ENCODE peak calls at places on chromosomes 4 and X, in ten cellular contexts. S is heart right ventricle, Z is GM13977, G is nephron progenitor cell, B is WTC11, D is choroid plexus epithelial cell, R is GM10248, N is cardiac fibroblast, I is SK-N-SH, V is neural crest cell. U is an unnamed sample.

GRCh38 chr4:53987761-53988171 is 76.6 kb downstream of the CHIC2 start:
- DNase-seq in S (no peak), Z (no peak), G (no peak), B (no peak), D (peak), R (no peak), N (peak), I (no peak), V (no peak), U (peak)

GRCh38 chr4:118112117-118112516 is 77.8 kb downstream of the NDST3 start:
- DNase-seq in S (no peak), Z (no peak), G (no peak), B (no peak), D (no peak), R (no peak), N (no peak), I (no peak), V (no peak), U (no peak)

GRCh38 chr4:89610236-89610635 is 226.7 kb downstream of the SNCA start:
- DNase-seq in S (no peak), Z (no peak), G (no peak), B (no peak), D (no peak), R (no peak), N (no peak), I (no peak), V (no peak), U (no peak)

GRCh38 chr4:85478576-85478975 is 3.6 kb downstream of the ARHGAP24 start:
- DNase-seq in S (no peak), Z (no peak), G (no peak), B (no peak), D (peak), R (no peak), N (peak), I (no peak), V (no peak), U (no peak)

GRCh38 chrX:152886716-152887115 is 11.2 kb upstream of the ZNF185 start:
- DNase-seq in S (no peak), Z (no peak), G (no peak), B (no peak), D (no peak), R (no peak), N (no peak), I (no peak), V (no peak), U (no peak)

GRCh38 chrX:78650906-78651437 is 8.2 kb downstream of the RTL3 start:
- DNase-seq in S (no peak), Z (peak), G (no peak), B (no peak), D (peak), R (no peak), N (peak), I (no peak), V (no peak), U (peak)

GRCh38 chr4:169314906-169315305 is 44.1 kb upstream of the SH3RF1 start:
- DNase-seq in S (peak), Z (no peak), G (no peak), B (no peak), D (peak), R (no peak), N (peak), I (peak), V (no peak), U (peak)

GRCh38 chrX:20437678-20438077 is 171.0 kb upstream of the RPS6KA3 start:
- DNase-seq in S (no peak), Z (no peak), G (no peak), B (no peak), D (peak), R (no peak), N (no peak), I (no peak), V (no peak), U (no peak)

GRCh38 chr4:98601719-98602118 is 56.7 kb downstream of the TSPAN5 start:
- DNase-seq in S (no peak), Z (no peak), G (no peak), B (no peak), D (peak), R (no peak), N (peak), I (no peak), V (no peak), U (peak)

GRCh38 chrX:44290718-44291117 is 52.8 kb downstream of the EFHC2 start:
- DNase-seq in S (no peak), Z (no peak), G (no peak), B (no peak), D (no peak), R (no peak), N (no peak), I (no peak), V (no peak), U (no peak)

GRCh38 chrX:264634-265455 is 16.3 kb upstream of the PLCXD1 start:
- DNase-seq in S (no peak), Z (no peak), G (no peak), B (peak), D (peak), R (no peak), N (peak), I (no peak), V (no peak), U (no peak)

GRCh38 chr4:70688795-70689231 is 481 bp downstream of the UTP3 start:
- DNase-seq in S (no peak), Z (no peak), G (peak), B (no peak), D (no peak), R (no peak), N (no peak), I (peak), V (no peak), U (no peak)

GRCh38 chrX:40065291-40066046 is 32.3 kb downstream of the BCOR start:
- DNase-seq in S (no peak), Z (no peak), G (no peak), B (no peak), D (no peak), R (no peak), N (no peak), I (no peak), V (no peak), U (no peak)

GRCh38 chrX:9670136-9670905 is 95.3 kb downstream of the GPR143 start:
- DNase-seq in S (no peak), Z (no peak), G (no peak), B (no peak), D (peak), R (no peak), N (peak), I (no peak), V (no peak), U (no peak)

GRCh38 chrX:10636337-10636736 is 16.0 kb upstream of the MID1 start:
- DNase-seq in S (no peak), Z (no peak), G (no peak), B (peak), D (peak), R (no peak), N (peak), I (peak), V (no peak), U (peak)

GRCh38 chr4:665381-665750 is 8.7 kb downstream of the ATP5ME start:
- DNase-seq in S (no peak), Z (no peak), G (no peak), B (no peak), D (no peak), R (no peak), N (no peak), I (no peak), V (no peak), U (no peak)

GRCh38 chr4:73721901-73722300 is 18.5 kb upstream of the CXCL8 start:
- DNase-seq in S (no peak), Z (no peak), G (no peak), B (no peak), D (peak), R (no peak), N (peak), I (no peak), V (no peak), U (peak)

GRCh38 chrX:134239016-134239415 is 2.0 kb downstream of the CCDC160 start:
- DNase-seq in S (no peak), Z (no peak), G (no peak), B (no peak), D (no peak), R (no peak), N (no peak), I (no peak), V (no peak), U (peak)

GRCh38 chr4:121138014-121138413 is 26.1 kb downstream of the TNIP3 start:
- DNase-seq in S (no peak), Z (no peak), G (no peak), B (no peak), D (no peak), R (no peak), N (no peak), I (no peak), V (no peak), U (no peak)

DNA sequence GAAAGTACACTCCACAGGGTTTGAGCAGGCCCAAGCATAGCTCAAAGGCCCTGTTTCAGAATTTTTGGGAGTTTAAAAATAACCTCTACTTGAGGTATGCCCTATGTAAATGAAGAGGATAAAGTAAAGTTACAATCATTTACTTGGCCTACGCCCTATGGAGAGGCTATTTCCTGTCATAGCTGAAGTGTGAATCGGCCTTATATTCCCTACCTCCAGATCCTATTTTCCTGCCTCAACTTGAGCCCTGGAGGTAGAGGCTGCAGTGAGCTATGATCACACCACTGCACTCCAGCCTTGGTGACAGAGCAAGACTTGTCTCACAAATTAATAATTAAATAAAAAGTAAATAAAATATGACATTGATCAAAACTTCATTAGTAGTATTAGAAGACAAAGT is 11.5 kb upstream of the TXLNG start:
- DNase-seq in S (no peak), Z (no peak), G (no peak), B (no peak), D (no peak), R (no peak), N (no peak), I (no peak), V (no peak), U (no peak)
- TF ChIP-seq CTCF in S (no peak), Z (no peak), G (no peak), B (no peak), D (no peak), R (no peak), N (no peak), I (no peak), V (no peak), U (no peak)

GRCh38 chr4:134807231-134807745 is 605.7 kb upstream of the PABPC4L start:
- DNase-seq in S (no peak), Z (no peak), G (no peak), B (no peak), D (peak), R (no peak), N (no peak), I (no peak), V (no peak), U (no peak)
- TF ChIP-seq CTCF in S (no peak), Z (no peak), G (no peak), B (no peak), D (no peak), R (no peak), N (no peak), I (no peak), V (no peak), U (no peak)

DNA sequence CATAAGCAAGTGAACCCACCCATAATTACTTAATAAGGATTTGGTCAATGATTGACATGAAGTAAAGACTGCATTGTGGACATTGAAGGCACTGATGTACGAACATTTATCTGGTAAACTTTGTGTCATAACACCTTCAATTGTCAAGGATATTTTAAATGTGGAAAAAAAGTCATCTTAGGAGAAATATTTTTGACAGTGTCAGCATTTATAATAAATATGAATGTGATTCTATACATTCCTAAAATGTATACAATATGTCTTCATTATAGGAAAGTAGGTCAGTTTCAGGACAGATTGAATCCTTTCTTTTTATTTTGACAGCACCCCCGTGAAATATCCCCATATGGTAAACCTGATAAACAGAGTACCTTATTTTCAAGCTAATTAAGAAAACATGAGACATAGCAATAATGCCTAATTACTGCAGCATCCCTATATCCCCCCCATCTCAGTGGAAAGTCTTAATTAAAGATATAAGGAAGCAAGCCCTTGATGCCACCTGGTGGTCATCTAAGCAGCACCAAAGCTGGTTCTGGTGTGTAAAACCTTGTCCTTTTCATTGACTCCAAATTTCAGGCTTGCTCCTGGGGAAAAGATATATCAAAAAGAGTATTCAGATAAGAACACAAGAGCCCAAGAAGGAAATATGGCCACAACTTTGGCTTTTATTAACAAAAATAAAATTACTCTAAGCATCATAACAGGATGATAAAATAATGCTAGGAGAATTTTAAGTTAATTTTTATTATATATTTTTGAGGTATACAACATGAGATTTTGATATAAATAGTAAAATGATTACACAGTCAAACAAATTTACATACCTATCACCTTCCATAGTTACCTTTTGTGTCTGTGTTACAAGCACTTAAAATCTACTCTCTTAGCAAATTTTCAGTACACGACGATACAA is 379.7 kb downstream of the TLL1 start:
- DNase-seq in S (no peak), Z (no peak), G (peak), B (peak), D (peak), R (no peak), N (peak), I (peak), V (no peak), U (peak)
- TF ChIP-seq CTCF in S (peak), Z (peak), G (peak), B (peak), D (peak), R (peak), N (peak), I (peak), V (peak), U (peak)

GRCh38 chr4:105666693-105667092 is 41.8 kb downstream of the INTS12 start:
- DNase-seq in S (no peak), Z (peak), G (no peak), B (no peak), D (peak), R (peak), N (peak), I (no peak), V (no peak), U (peak)
- TF ChIP-seq CTCF in S (peak), Z (peak), G (no peak), B (no peak), D (peak), R (peak), N (peak), I (peak), V (no peak), U (peak)

DNA sequence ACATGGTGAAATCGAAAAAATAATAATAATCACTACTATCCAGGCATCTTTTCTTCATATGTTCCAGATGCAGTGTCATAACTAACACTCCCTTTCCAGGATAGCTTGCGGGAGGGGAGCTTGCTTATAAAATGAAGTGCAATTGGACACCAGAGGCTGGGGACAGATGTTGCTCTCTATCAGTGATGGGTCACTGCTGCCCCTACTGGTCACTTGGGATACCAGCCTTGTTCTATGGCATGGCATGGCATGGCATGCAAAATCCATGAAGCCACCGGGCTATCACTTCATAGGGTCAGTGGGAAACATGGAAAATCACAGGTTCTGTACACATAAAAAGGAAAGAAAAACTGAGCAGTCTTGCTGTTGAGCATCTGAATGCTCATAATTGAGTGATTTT is 168.1 kb downstream of the GLRA2 start:
- DNase-seq in S (no peak), Z (peak), G (peak), B (peak), D (peak), R (peak), N (peak), I (peak), V (peak), U (peak)
- TF ChIP-seq CTCF in S (peak), Z (peak), G (peak), B (no peak), D (peak), R (peak), N (peak), I (peak), V (peak), U (peak)

DNA sequence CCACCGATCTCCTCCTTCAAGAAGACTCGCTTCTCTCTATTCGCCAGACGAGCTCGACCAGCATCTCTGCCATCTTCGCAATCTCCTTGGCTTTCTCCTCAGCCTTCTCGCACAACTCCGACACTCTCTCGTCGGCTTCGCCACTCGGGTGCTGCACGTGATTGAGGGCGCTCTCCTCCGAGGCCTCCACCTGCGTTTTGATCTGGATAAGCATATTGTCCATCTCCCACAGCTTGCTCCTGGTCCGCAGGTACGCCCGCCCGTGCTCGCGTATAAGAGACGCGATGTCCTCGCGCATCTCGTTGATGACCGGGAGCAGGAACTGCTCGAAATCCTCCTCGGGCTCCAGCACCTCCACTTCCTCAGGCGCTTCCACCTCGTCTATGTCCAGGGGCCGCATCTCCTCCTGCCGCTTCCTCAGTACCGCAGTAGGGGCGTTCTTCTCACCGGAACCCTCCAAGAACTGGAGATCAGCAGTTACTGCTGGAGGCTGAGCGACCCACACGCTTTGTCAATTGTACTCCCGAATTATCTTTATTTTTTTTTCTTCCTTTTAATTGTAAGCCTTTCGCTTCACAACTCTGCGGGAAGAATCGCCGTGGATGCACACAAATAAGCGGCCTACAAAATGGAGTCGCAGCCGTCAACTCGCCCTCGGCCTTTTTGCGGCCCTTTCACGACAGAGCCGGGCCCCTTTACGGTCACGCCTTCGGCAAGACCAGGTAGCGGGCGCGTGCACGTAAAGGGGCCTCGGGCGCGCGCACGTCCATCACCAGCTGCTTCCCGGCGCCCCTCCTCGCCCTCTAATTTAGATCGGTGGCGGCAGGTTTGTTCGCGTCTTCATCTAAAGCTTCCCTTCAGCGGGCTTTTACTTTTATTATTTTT is at the start of gene MRFAP1L1:
- DNase-seq in S (peak), Z (peak), G (peak), B (peak), D (peak), R (peak), N (peak), I (peak), V (peak), U (peak)
- TF ChIP-seq CTCF in S (no peak), Z (no peak), G (no peak), B (no peak), D (peak), R (no peak), N (peak), I (peak), V (peak), U (no peak)

GRCh38 chrX:42714981-42715688 is 62.8 kb downstream of the PPP1R2C start:
- DNase-seq in S (peak), Z (no peak), G (peak), B (peak), D (peak), R (no peak), N (no peak), I (peak), V (peak), U (peak)
- TF ChIP-seq CTCF in S (peak), Z (no peak), G (peak), B (no peak), D (peak), R (no peak), N (peak), I (peak), V (peak), U (peak)